ENCODE peak calls at places on chromosomes 1 and 21, in nine cellular contexts. U is spleen, V is PC-3, Q is IMR-90, Y is astrocyte, K is right cardiac atrium, S is tibial artery, I is hepatocyte, P is AG04450. Z is an unnamed sample.

GRCh38 chr1:29749546-29749945 is 513.2 kb downstream of the PTPRU start:
- DNase-seq in S (peak; percentile 9), Y (no peak), P (no peak), Q (no peak), I (no peak), K (no peak), V (no peak), U (no peak), Z (no peak)

GRCh38 chr1:59214764-59215208 is 82.1 kb upstream of the FGGY start:
- DNase-seq in V (peak; percentile 36), P (peak; percentile 50), Y (peak; percentile 32), I (peak; percentile 64), S (peak; percentile 87), U (no peak), Q (peak; percentile 74), K (no peak), Z (no peak)

GRCh38 chr1:167121375-167122120 is 27.7 kb downstream of the STYXL2 start:
- DNase-seq in U (peak; percentile 82), Q (no peak), Y (peak; percentile 28), P (no peak), K (peak; percentile 53), I (peak; percentile 64), V (peak; percentile 66), S (no peak), Z (no peak)

GRCh38 chr1:170075186-170075585 is 691 bp upstream of the KIFAP3 start:
- DNase-seq in S (no peak), U (no peak), V (no peak), Y (no peak), I (no peak), Q (no peak), K (peak; percentile 11), P (no peak), Z (no peak)

GRCh38 chr1:9539165-9539828 is at the start of gene SLC25A33:
- DNase-seq in S (peak; percentile 99), P (peak; percentile 95), U (peak; percentile 97), K (peak; percentile 97), I (peak; percentile 99), V (peak; percentile 97), Q (peak; percentile 97), Y (peak; percentile 90), Z (peak; percentile 84)

GRCh38 chr21:45208627-45208951 is 79.1 kb downstream of the POFUT2 start:
- DNase-seq in K (no peak), V (peak; percentile 12), U (no peak), Q (peak; percentile 54), S (no peak), I (no peak), P (no peak), Y (peak; percentile 50), Z (no peak)

GRCh38 chr1:100543640-100544039 is 5.7 kb downstream of the GPR88 start:
- DNase-seq in V (peak; percentile 79), P (no peak), S (no peak), U (no peak), Y (no peak), K (no peak), Q (no peak), I (no peak), Z (peak; percentile 71)

GRCh38 chr1:94926365-94926914 is 470 bp downstream of the CNN3 start:
- DNase-seq in S (peak; percentile 78), V (peak; percentile 56), U (peak; percentile 83), K (peak; percentile 69), Q (peak; percentile 53), Y (no peak), I (peak; percentile 81), P (no peak), Z (no peak)

GRCh38 chr1:2480986-2481364 is 4.9 kb downstream of the PLCH2 start:
- DNase-seq in U (no peak), S (no peak), P (no peak), V (no peak), I (no peak), Y (no peak), K (no peak), Q (no peak), Z (no peak)

GRCh38 chr1:153728305-153729066 is 636 bp downstream of the INTS3 start:
- DNase-seq in V (peak; percentile 47), Y (peak; percentile 39), Q (peak; percentile 48), U (peak; percentile 88), I (peak; percentile 66), S (peak; percentile 77), P (no peak), K (peak; percentile 62), Z (no peak)

GRCh38 chr1:71285529-71285928 is 204.7 kb upstream of the ZRANB2 start:
- DNase-seq in K (no peak), V (no peak), Y (no peak), U (no peak), S (no peak), Q (no peak), I (no peak), P (no peak), Z (no peak)

GRCh38 chr1:234408757-234409156 is 35.5 kb downstream of the COA6 start:
- DNase-seq in K (no peak), S (no peak), V (no peak), Y (no peak), U (no peak), I (no peak), P (no peak), Q (no peak), Z (no peak)

DNA sequence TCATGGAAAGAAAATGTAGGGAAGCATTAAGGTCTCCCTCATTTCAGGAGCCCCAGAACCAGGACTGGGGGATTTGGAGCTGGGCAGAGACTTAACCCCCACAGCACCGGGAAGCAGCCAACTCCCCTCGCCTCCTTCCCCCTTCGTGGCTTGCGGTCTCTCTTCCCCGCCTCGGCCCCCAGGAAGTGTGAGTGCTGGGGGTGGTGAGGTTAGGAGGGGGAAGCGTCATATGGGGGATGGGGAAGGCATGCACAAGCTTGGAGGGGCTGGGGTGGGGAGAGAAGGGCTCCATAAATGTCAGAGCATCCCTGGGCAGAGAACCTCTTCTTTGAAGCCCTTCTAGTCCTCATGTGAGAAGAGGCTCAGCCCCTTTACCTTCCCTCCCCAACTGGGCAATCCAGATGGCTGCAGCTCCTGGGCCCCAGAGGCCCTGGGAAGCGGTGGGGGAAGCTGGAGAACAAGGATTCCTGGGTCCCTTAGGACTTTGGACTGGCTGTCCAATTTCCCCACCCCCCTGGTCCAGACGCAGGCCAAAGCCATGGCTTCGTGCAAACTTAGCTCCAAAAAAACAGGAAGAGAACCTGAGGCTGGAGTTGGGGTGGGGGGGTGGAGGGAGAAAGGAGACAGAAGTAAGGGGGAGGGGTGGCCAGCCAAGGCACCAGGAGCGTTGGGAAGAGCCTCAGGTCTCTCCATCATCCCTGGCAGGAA is 7.8 kb downstream of the ZBTB7B start:
- DNase-seq in V (no peak), I (no peak), U (peak; percentile 83), P (no peak), Y (no peak), K (no peak), Q (no peak), S (no peak), Z (no peak)
- H3K4me3 ChIP-seq in V (no peak overlapping the region), I (no peak overlapping the region), U (peak overlapping the region; percentile 32), P (no peak overlapping the region), Y (no peak overlapping the region), K (no peak overlapping the region), Q (no peak overlapping the region), S (no peak overlapping the region), Z (no peak overlapping the region)

GRCh38 chr1:228240411-228241240 is 32.8 kb downstream of the OBSCN start:
- DNase-seq in P (no peak), Q (no peak), I (no peak), V (no peak), S (no peak), K (no peak), U (no peak), Y (no peak), Z (no peak)

GRCh38 chr1:228238461-228238860 is 30.6 kb downstream of the OBSCN start:
- DNase-seq in S (no peak), P (no peak), V (no peak), Y (no peak), K (no peak), Q (no peak), U (no peak), I (no peak), Z (no peak)

GRCh38 chr1:228238007-228238406 is 30.2 kb downstream of the OBSCN start:
- DNase-seq in K (no peak), U (no peak), I (no peak), Q (no peak), Y (no peak), S (no peak), V (peak; percentile 23), P (no peak), Z (no peak)

GRCh38 chr1:228233136-228233535 is 25.3 kb downstream of the OBSCN start:
- DNase-seq in Q (no peak), S (no peak), V (no peak), Y (no peak), P (no peak), I (no peak), K (no peak), U (no peak), Z (no peak)

GRCh38 chr1:228236744-228237143 is 28.9 kb downstream of the OBSCN start:
- DNase-seq in I (peak; percentile 33), K (no peak), U (no peak), P (no peak), Q (peak; percentile 29), S (no peak), Y (peak; percentile 10), V (peak; percentile 85), Z (no peak)
- H3K9me3 ChIP-seq in I (peaks cover 4% of the 10 kb centered on the region), K (no peaks in the 10 kb centered on the region), U (peaks cover 20% of the 10 kb centered on the region), P (peaks cover 23% of the 10 kb centered on the region), Q (peaks cover 15% of the 10 kb centered on the region), S (peaks cover 3% of the 10 kb centered on the region), Y (peaks cover 17% of the 10 kb centered on the region), V (peaks cover 8% of the 10 kb centered on the region), Z (peaks cover 2% of the 10 kb centered on the region)

GRCh38 chr1:151255381-151255780 is 847 bp downstream of the PSMD4 start:
- DNase-seq in I (no peak), Q (peak; percentile 23), U (no peak), Y (peak; percentile 5), S (no peak), P (no peak), K (no peak), V (peak; percentile 24), Z (no peak)
- H3K27ac ChIP-seq in I (peak overlapping the region; percentile 88), Q (peak overlapping the region; percentile 8), U (peak overlapping the region; percentile 92), Y (peak overlapping the region; percentile 90), S (peak overlapping the region; percentile 94), P (no peak overlapping the region), K (no peak overlapping the region), V (peak overlapping the region; percentile 75), Z (no peak overlapping the region)

GRCh38 chr1:214678386-214678785 is 75.4 kb downstream of the CENPF start:
- DNase-seq in U (no peak), V (peak; percentile 88), Q (peak; percentile 37), K (no peak), I (peak; percentile 74), Y (peak; percentile 14), S (no peak), P (no peak), Z (no peak)

GRCh38 chr1:214686497-214686896 is 83.5 kb downstream of the CENPF start:
- DNase-seq in I (no peak), U (no peak), Q (no peak), Y (no peak), V (no peak), P (no peak), S (no peak), K (no peak), Z (no peak)

GRCh38 chr1:214685906-214686305 is 82.9 kb downstream of the CENPF start:
- DNase-seq in I (no peak), S (no peak), U (no peak), P (no peak), V (no peak), Y (peak; percentile 44), Q (peak; percentile 18), K (no peak), Z (no peak)

GRCh38 chr1:214688891-214689290 is 85.9 kb downstream of the CENPF start:
- DNase-seq in Y (no peak), S (no peak), Q (no peak), U (no peak), V (no peak), I (no peak), P (no peak), K (no peak), Z (no peak)

GRCh38 chr1:214683596-214683995 is 80.6 kb downstream of the CENPF start:
- DNase-seq in V (no peak), S (no peak), U (no peak), Q (no peak), I (no peak), P (no peak), Y (no peak), K (no peak), Z (peak; percentile 20)
- H3K4me3 ChIP-seq in V (no peak overlapping the region), S (no peak overlapping the region), U (no peak overlapping the region), Q (no peak overlapping the region), I (no peak overlapping the region), P (no peak overlapping the region), Y (no peak overlapping the region), K (no peak overlapping the region), Z (no peak overlapping the region)

Z was measured in iPS DF 6.9.